ENCODE peak calls at places on chromosomes 16 and 17, in seven cellular contexts. J, Y, Q, M, K, G and F are unnamed samples.

GRCh38 chr16:58421029-58421428 is 28.8 kb downstream of the GINS3 start:
- DNase-seq in J (no peak), Y (no peak), Q (no peak), M (no peak), K (no peak), G (no peak), F (no peak)

GRCh38 chr16:525520-526180 is 1.9 kb upstream of the CAPN15 start:
- DNase-seq in J (no peak), Y (peak), Q (no peak), M (no peak), K (peak), G (peak), F (peak)

GRCh38 chr17:50072130-50072529 is 16.2 kb downstream of the ITGA3 start:
- DNase-seq in J (no peak), Y (no peak), Q (no peak), M (no peak), K (no peak), G (no peak), F (no peak)

GRCh38 chr17:10730956-10731879 is 1.4 kb upstream of the TMEM220 start:
- DNase-seq in J (peak), Y (no peak), Q (no peak), M (peak), K (no peak), G (no peak), F (peak)

GRCh38 chr17:66340720-66341119 is 38.3 kb downstream of the PRKCA start:
- DNase-seq in J (no peak), Y (no peak), Q (no peak), M (no peak), K (no peak), G (no peak), F (no peak)

GRCh38 chr16:10827691-10828341 is 9.2 kb upstream of the TVP23A start:
- DNase-seq in J (no peak), Y (peak), Q (no peak), M (no peak), K (no peak), G (no peak), F (no peak)

GRCh38 chr17:58779446-58779845 is 23.8 kb downstream of the PPM1E start:
- DNase-seq in J (no peak), Y (no peak), Q (no peak), M (no peak), K (no peak), G (no peak), F (no peak)

GRCh38 chr17:82823004-82823403 is 16.8 kb downstream of the ZNF750 start:
- DNase-seq in J (peak), Y (no peak), Q (no peak), M (peak), K (peak), G (no peak), F (no peak)

GRCh38 chr16:68771922-68772681 is 35.0 kb downstream of the CDH1 start:
- DNase-seq in J (no peak), Y (no peak), Q (no peak), M (no peak), K (no peak), G (no peak), F (no peak)

GRCh38 chr16:73382921-73383594 is 335.1 kb upstream of the ZFHX3 start:
- DNase-seq in J (no peak), Y (no peak), Q (no peak), M (no peak), K (no peak), G (peak), F (no peak)

GRCh38 chr17:66949501-66949900 is 15.0 kb upstream of the CACNG4 start:
- DNase-seq in J (no peak), Y (peak), Q (no peak), M (no peak), K (no peak), G (no peak), F (peak)

GRCh38 chr17:50283246-50283645 is 9.0 kb downstream of the TMEM92 start:
- DNase-seq in J (no peak), Y (no peak), Q (no peak), M (no peak), K (no peak), G (no peak), F (no peak)

GRCh38 chr17:32486091-32486700 is 597 bp upstream of the CDK5R1 start:
- DNase-seq in J (peak), Y (peak), Q (peak), M (peak), K (peak), G (peak), F (peak)

GRCh38 chr17:22484826-22485225 is 792.5 kb downstream of the KCNJ18 start:
- DNase-seq in J (no peak), Y (no peak), Q (no peak), M (no peak), K (no peak), G (no peak), F (no peak)

GRCh38 chr17:82050152-82050760 is 1.4 kb downstream of the RFNG start:
- DNase-seq in J (no peak), Y (no peak), Q (no peak), M (no peak), K (no peak), G (no peak), F (no peak)

GRCh38 chr17:66412857-66413563 is 110.6 kb downstream of the PRKCA start:
- DNase-seq in J (no peak), Y (no peak), Q (no peak), M (no peak), K (no peak), G (no peak), F (no peak)

GRCh38 chr16:9374076-9374475 is 282.6 kb downstream of the HAPSTR1 start:
- DNase-seq in J (no peak), Y (no peak), Q (no peak), M (no peak), K (peak), G (no peak), F (no peak)

GRCh38 chr17:33163827-33164555 is 129.1 kb downstream of the ASIC2 start:
- DNase-seq in J (no peak), Y (no peak), Q (no peak), M (no peak), K (no peak), G (no peak), F (no peak)

GRCh38 chr17:47257651-47258339 is 4.2 kb downstream of the ITGB3 start:
- DNase-seq in J (no peak), Y (peak), Q (no peak), M (no peak), K (no peak), G (no peak), F (peak)

GRCh38 chr16:23580391-23580790 is 15.7 kb downstream of the NDUFAB1 start:
- DNase-seq in J (no peak), Y (no peak), Q (no peak), M (no peak), K (no peak), G (no peak), F (no peak)

GRCh38 chr16:72174726-72175125 is 2.8 kb upstream of the PMFBP1 start:
- DNase-seq in J (no peak), Y (no peak), Q (no peak), M (no peak), K (peak), G (no peak), F (no peak)

GRCh38 chr17:21170829-21171228 is 43.1 kb downstream of the TMEM11 start:
- DNase-seq in J (no peak), Y (no peak), Q (no peak), M (no peak), K (no peak), G (no peak), F (no peak)

GRCh38 chr16:22161401-22161800 is 905 bp upstream of the SDR42E2 start:
- DNase-seq in J (no peak), Y (no peak), Q (no peak), M (no peak), K (no peak), G (no peak), F (no peak)

GRCh38 chr17:41145261-41145660 is 4.4 kb downstream of the KRTAP4-5 start:
- DNase-seq in J (no peak), Y (no peak), Q (no peak), M (no peak), K (no peak), G (no peak), F (no peak)

GRCh38 chr17:31511583-31511982 is 120.1 kb downstream of the RAB11FIP4 start:
- DNase-seq in J (no peak), Y (no peak), Q (no peak), M (no peak), K (no peak), G (no peak), F (no peak)

GRCh38 chr16:65832269-65832668 is 534.2 kb upstream of the CDH5 start:
- DNase-seq in J (no peak), Y (no peak), Q (no peak), M (no peak), K (peak), G (no peak), F (peak)

GRCh38 chr17:82110298-82110697 is 12.3 kb upstream of the FASN start:
- DNase-seq in J (no peak), Y (no peak), Q (no peak), M (no peak), K (no peak), G (no peak), F (no peak)

DNA sequence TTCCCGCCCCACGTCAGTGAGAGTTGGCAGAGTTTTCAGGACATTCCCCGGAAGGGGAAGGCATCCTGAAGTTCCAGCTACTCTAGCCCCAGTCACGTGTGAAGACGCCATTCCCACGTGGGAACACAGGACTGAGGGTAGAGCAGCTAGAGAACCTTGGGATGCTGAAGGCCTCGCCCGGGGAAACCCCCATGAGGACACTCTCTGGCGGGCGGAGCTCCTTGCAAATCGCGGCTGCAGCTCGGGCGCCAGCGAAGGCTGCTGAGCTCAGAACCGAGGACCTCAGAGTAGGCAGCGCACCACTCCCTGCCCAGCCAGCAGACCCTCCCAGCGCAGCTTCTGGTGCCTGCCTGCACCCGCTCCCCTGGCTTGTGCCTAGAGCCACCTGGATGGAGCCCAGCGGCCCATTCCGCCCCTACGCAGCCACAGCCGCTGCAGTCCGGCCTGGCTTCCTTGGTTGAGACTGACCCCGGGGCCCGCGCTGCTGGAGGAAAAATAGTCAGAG is 51.9 kb downstream of the SHCBP1 start:
- DNase-seq in J (no peak), Y (no peak), Q (no peak), M (peak), K (no peak), G (no peak), F (no peak)
- H2AK5ac ChIP-seq in J (no peak), Y (no peak), Q (peak), M (no peak), K (no peak), G (no peak), F (no peak)

GRCh38 chr16:27235055-27235937 is 32.0 kb downstream of the KDM8 start:
- DNase-seq in J (no peak), Y (peak), Q (no peak), M (peak), K (peak), G (no peak), F (peak)

GRCh38 chr16:27234171-27234570 is 30.8 kb downstream of the KDM8 start:
- DNase-seq in J (no peak), Y (no peak), Q (no peak), M (no peak), K (no peak), G (no peak), F (no peak)

GRCh38 chr16:27235938-27236245 is 32.6 kb downstream of the KDM8 start:
- DNase-seq in J (no peak), Y (no peak), Q (no peak), M (no peak), K (no peak), G (no peak), F (no peak)

GRCh38 chr16:27233731-27234130 is 30.4 kb downstream of the KDM8 start:
- DNase-seq in J (no peak), Y (no peak), Q (no peak), M (no peak), K (no peak), G (no peak), F (no peak)

DNA sequence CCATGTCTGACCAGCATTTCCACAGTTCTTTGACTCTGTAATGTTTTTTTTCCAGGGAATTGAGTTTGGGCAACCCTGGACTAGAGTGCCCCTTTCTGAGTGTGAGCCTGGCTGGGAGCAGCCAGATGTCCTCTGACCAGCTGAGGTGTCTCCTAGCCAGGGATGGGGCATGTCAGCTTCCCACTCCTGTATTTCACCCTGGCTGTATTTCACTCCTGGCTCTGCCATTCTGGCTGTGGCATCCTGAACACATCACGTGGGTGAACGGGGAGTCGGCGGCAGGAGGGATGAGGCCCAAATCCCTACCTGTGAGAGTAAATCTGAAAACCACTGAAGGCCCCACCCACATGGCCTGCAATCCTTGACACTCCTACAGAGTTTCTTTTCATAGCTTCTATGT is 31.3 kb downstream of the KDM8 start:
- DNase-seq in J (no peak), Y (no peak), Q (no peak), M (no peak), K (no peak), G (no peak), F (no peak)
- H3K9ac ChIP-seq in J (no peak), Y (peak), Q (no peak), M (no peak), K (no peak), G (peak), F (peak)

GRCh38 chr16:2072926-2073325 is 25.1 kb downstream of the TSC2 start:
- DNase-seq in J (no peak), Y (no peak), Q (no peak), M (no peak), K (no peak), G (no peak), F (no peak)

GRCh38 chr16:2071454-2072263 is 23.9 kb downstream of the TSC2 start:
- DNase-seq in J (no peak), Y (no peak), Q (no peak), M (no peak), K (no peak), G (no peak), F (no peak)

GRCh38 chr16:2066139-2066538 is 18.4 kb downstream of the TSC2 start:
- DNase-seq in J (no peak), Y (no peak), Q (no peak), M (no peak), K (no peak), G (no peak), F (no peak)

GRCh38 chr16:2074071-2074470 is 26.3 kb downstream of the TSC2 start:
- DNase-seq in J (no peak), Y (no peak), Q (no peak), M (no peak), K (no peak), G (no peak), F (no peak)

DNA sequence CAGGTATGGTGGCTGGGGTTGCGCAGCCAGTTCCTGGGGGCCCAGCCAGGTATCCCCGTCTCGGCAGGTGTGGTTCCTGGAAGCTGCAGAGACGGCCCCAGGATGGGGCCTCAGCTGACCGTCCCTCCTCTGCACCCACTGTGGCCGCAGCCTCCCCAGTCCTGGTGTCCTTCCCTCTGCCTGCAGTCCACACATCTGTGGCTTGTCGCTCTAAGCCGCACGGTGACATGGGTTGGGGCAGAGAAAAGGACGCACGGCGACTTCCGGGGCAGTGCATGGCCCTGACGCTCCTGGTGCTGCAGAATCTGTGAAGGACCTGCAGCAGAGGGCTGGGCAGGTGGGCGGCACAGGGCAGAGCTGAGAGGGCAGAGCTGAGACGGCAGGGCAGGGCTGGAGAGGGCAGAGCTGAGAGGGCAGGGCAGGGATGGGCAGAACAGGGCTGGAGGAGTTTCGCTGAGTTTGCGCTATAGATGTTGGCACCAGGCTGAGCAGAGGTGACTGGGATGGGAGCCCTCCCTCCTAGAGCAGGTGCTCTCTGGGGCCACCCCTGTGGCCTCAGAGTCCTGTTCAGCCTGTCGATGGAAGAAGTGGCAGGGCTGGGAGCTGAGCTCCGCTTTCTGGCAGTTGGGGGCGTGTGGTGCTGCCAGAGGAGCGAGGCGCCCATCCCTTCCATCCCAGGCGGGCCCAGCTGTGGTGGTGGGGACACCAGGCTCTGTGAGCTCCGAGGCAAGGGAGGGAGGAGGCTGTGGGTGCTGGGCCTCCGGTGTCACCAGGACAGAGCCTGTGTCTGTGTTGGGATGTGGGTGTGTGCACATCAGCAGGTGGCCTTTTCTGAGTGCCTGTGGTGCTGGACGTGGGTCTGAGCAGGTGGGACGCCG is 23.0 kb downstream of the TSC2 start:
- DNase-seq in J (no peak), Y (no peak), Q (no peak), M (no peak), K (no peak), G (no peak), F (no peak)
- H2AK5ac ChIP-seq in J (no peak), Y (no peak), Q (no peak), M (no peak), K (no peak), G (no peak), F (no peak)

DNA sequence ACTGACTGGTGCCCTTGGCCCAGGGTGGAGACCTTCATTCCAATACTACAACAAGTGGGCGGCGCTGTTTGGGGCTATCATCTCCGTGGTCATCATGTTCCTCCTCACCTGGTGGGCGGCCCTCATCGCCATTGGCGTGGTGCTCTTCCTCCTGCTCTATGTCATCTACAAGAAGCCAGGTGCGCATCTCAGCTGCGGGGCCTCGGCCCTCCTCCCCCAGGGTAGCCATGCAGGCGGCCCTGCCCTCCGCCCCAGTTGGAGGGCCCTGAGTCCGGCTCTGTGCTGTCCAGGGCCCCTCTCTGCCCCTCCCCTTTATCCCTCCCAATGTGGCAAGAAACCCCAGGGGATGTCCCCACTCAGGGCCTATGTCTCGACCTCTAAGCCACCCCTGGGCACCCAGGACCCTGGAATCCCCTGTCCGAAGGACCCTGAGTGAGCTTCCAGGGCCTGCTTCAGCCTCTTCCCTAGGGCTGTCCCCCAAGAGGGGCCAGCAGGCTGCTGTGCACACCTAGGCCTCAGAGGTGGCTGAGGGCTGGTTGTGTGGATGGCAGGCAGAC is 19.1 kb downstream of the SLC12A3 start:
- DNase-seq in J (no peak), Y (no peak), Q (no peak), M (no peak), K (no peak), G (no peak), F (no peak)
- H3K9ac ChIP-seq in J (no peak), Y (no peak), Q (no peak), M (no peak), K (no peak), G (no peak), F (no peak)